ENCODE peak calls at places on chromosomes 3 and 15, in nine cellular contexts. S is prostate gland, G is left ventricle myocardium inferior, N is IMR-90, M is ascending aorta, I is fibroblast of mammary gland, K is HL-60, D is cardiac muscle cell, U is uterus. Q is an unnamed sample.

GRCh38 chr3:164196477-164196876 is 881.8 kb downstream of the SI start:
- DNase-seq in S (no peak), G (no peak), N (no peak), M (no peak), I (no peak), K (no peak), D (no peak), U (no peak), Q (no peak)

GRCh38 chr3:139534992-139535879 is 4.3 kb downstream of the RBP1 start:
- DNase-seq in S (no peak), G (peak), N (peak), M (no peak), I (peak), K (no peak), D (peak), U (peak), Q (peak)

GRCh38 chr15:35533130-35534110 is 12.5 kb downstream of the DPH6 start:
- DNase-seq in S (no peak), G (no peak), N (peak), M (no peak), I (peak), K (no peak), D (no peak), U (no peak), Q (no peak)

GRCh38 chr3:103341078-103341477 is 906.3 kb downstream of the ZPLD1 start:
- DNase-seq in S (no peak), G (no peak), N (no peak), M (no peak), I (no peak), K (no peak), D (no peak), U (no peak), Q (no peak)

GRCh38 chr3:125139386-125139785 is 73.2 kb downstream of the SLC12A8 start:
- DNase-seq in S (no peak), G (no peak), N (no peak), M (no peak), I (no peak), K (no peak), D (no peak), U (no peak), Q (no peak)

GRCh38 chr3:43106293-43106628 is 382 bp upstream of the POMGNT2 start:
- DNase-seq in S (no peak), G (no peak), N (no peak), M (no peak), I (no peak), K (no peak), D (no peak), U (no peak), Q (no peak)

GRCh38 chr3:77563012-77563411 is 523.1 kb downstream of the ROBO2 start:
- DNase-seq in S (no peak), G (no peak), N (no peak), M (no peak), I (no peak), K (no peak), D (no peak), U (no peak), Q (no peak)

GRCh38 chr15:66774001-66774814 is 72.2 kb downstream of the SMAD6 start:
- DNase-seq in S (peak), G (peak), N (peak), M (peak), I (peak), K (peak), D (peak), U (peak), Q (peak)

GRCh38 chr3:94024385-94024784 is 4.0 kb downstream of the STX19 start:
- DNase-seq in S (no peak), G (no peak), N (peak), M (no peak), I (peak), K (no peak), D (no peak), U (no peak), Q (peak)

GRCh38 chr3:64150527-64151238 is 74.6 kb downstream of the PRICKLE2 start:
- DNase-seq in S (peak), G (peak), N (peak), M (peak), I (peak), K (no peak), D (peak), U (peak), Q (peak)

GRCh38 chr15:80173022-80173759 is 20.4 kb downstream of the FAH start:
- DNase-seq in S (peak), G (peak), N (peak), M (peak), I (peak), K (peak), D (peak), U (peak), Q (peak)

GRCh38 chr15:85607842-85608241 is 186.9 kb downstream of the KLHL25 start:
- DNase-seq in S (no peak), G (no peak), N (peak), M (no peak), I (peak), K (no peak), D (peak), U (peak), Q (peak)

GRCh38 chr15:41949400-41950126 is 22.8 kb downstream of the EHD4 start:
- DNase-seq in S (no peak), G (no peak), N (no peak), M (no peak), I (no peak), K (no peak), D (peak), U (no peak), Q (no peak)

GRCh38 chr3:57097536-57097935 is 37.1 kb downstream of the SPATA12 start:
- DNase-seq in S (no peak), G (no peak), N (no peak), M (no peak), I (no peak), K (no peak), D (no peak), U (no peak), Q (no peak)

GRCh38 chr3:197027151-197027895 is 2.3 kb downstream of the MELTF start:
- DNase-seq in S (no peak), G (no peak), N (peak), M (no peak), I (peak), K (no peak), D (peak), U (no peak), Q (no peak)

GRCh38 chr3:99250821-99251355 is 349.4 kb upstream of the DCBLD2 start:
- DNase-seq in S (no peak), G (no peak), N (no peak), M (no peak), I (peak), K (no peak), D (peak), U (no peak), Q (peak)

GRCh38 chr3:74845086-74845485 is 230.6 kb upstream of the CNTN3 start:
- DNase-seq in S (no peak), G (no peak), N (no peak), M (no peak), I (no peak), K (no peak), D (no peak), U (no peak), Q (no peak)

GRCh38 chr3:71885001-71885400 is 100.1 kb upstream of the PROK2 start:
- DNase-seq in S (no peak), G (no peak), N (no peak), M (no peak), I (no peak), K (no peak), D (peak), U (no peak), Q (no peak)

GRCh38 chr3:188111002-188111584 is 42.9 kb upstream of the LPP start:
- DNase-seq in S (no peak), G (no peak), N (no peak), M (no peak), I (no peak), K (no peak), D (peak), U (no peak), Q (peak)

GRCh38 chr3:171365489-171365888 is 94.7 kb downstream of the TNIK start:
- DNase-seq in S (no peak), G (no peak), N (no peak), M (no peak), I (no peak), K (no peak), D (no peak), U (no peak), Q (no peak)

GRCh38 chr3:135456182-135456790 is 509.2 kb upstream of the PPP2R3A start:
- DNase-seq in S (no peak), G (no peak), N (no peak), M (no peak), I (no peak), K (no peak), D (no peak), U (no peak), Q (no peak)

GRCh38 chr15:75727851-75728715 is 15.4 kb upstream of the CSPG4 start:
- DNase-seq in S (peak), G (peak), N (no peak), M (no peak), I (peak), K (peak), D (peak), U (peak), Q (peak)

GRCh38 chr3:48428088-48428862 is 1.6 kb downstream of the PLXNB1 start:
- DNase-seq in S (no peak), G (no peak), N (no peak), M (no peak), I (no peak), K (no peak), D (no peak), U (no peak), Q (no peak)

GRCh38 chr3:109275702-109276293 is 40.5 kb downstream of the DPPA2 start:
- DNase-seq in S (no peak), G (no peak), N (peak), M (no peak), I (peak), K (peak), D (peak), U (no peak), Q (peak)
- TF ChIP-seq CTCF in S (no peak), G (peak), N (peak), M (peak), I (peak), K (peak), D (peak), U (peak), Q (peak)

GRCh38 chr3:119579366-119580147 is at the start of gene ADPRH:
- DNase-seq in S (peak), G (peak), N (peak), M (no peak), I (peak), K (peak), D (peak), U (peak), Q (peak)
- H3K4me3 ChIP-seq in S (peak), G (peak), N (peak), M (peak), I (peak), K (peak), D (peak), U (peak), Q (peak)

DNA sequence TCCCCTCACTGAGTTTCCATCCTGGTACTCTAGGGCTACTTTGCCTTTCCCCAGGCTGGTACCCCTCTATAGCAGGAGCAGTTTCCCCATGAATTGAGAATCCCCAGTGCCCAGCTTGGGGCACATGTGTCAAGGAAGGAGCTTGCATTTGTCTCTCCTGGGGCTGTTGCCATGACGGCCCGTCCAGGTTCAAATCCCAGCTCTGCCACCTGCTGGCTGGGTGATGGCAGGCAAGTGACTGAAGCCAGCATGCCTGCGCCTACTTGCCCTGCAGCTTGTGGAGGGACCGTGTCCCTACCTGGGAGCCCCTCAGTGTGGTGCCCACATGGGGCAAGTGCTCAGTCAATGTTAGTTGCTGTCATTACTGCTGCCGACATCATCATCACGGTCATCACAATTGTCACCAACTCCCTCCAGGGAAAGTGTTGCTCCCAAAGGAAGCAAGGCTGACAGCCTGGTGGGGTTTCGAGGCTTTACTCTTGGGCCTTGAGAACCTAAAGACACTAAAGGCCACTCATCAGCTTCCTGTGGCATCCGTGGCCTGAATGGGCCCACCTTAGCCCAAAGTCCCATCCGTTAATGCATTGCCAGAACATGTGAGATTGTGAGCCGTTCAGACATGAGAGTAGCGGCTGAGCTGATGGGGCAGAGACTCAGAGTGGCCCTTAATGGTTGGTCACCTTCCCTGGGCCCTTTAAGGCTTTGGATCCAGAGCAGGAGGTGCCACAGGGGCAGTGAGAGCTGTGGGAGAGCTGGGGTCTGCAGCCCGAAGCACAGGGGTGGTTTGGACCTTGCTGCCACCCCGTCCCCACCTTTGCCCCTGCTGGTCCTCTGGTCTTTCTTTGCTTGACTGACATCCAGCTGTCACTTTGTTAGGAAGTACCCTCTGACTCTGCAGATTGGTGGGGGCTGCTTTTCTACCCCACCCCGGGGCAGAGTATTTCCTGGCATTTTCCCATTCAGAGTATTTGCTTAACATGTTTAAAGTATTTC is 144.4 kb downstream of the DNAJB8 start:
- DNase-seq in S (no peak), G (peak), N (peak), M (no peak), I (peak), K (peak), D (peak), U (no peak), Q (peak)
- TF ChIP-seq CTCF in S (peak), G (peak), N (peak), M (peak), I (peak), K (peak), D (peak), U (no peak), Q (peak)

GRCh38 chr15:56869573-56869972 is 48.9 kb upstream of the TCF12 start:
- DNase-seq in S (no peak), G (peak), N (no peak), M (no peak), I (peak), K (peak), D (peak), U (peak), Q (peak)

GRCh38 chr15:56871180-56871579 is 47.3 kb upstream of the TCF12 start:
- DNase-seq in S (no peak), G (no peak), N (peak), M (no peak), I (peak), K (no peak), D (peak), U (no peak), Q (peak)

GRCh38 chr15:56868251-56868650 is 50.2 kb upstream of the TCF12 start:
- DNase-seq in S (no peak), G (no peak), N (no peak), M (no peak), I (no peak), K (no peak), D (no peak), U (no peak), Q (no peak)

GRCh38 chr15:56866798-56867197 is 51.6 kb upstream of the TCF12 start:
- DNase-seq in S (no peak), G (no peak), N (peak), M (no peak), I (no peak), K (no peak), D (no peak), U (no peak), Q (no peak)

DNA sequence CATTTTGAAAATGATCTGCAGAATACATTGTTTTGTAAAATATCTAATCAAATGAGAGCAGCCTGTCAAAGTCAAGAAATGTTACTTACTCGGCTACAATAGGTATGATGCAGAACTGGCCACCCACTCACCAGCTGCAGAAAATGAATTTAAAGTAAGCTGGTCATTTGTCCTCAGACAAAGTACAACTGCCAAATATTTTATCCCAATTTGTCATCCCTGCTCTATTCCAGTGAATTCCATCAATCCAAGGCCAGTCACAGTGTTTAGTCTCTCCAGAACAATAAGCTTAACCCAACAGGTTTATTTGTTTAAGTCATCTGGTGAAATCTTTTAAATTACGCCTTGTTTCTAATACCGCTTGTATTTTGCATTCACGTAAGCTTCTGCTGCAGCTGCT is 46.6 kb upstream of the TCF12 start:
- DNase-seq in S (no peak), G (no peak), N (peak), M (no peak), I (peak), K (no peak), D (no peak), U (no peak), Q (no peak)
- H3K4me3 ChIP-seq in S (no peak), G (no peak), N (no peak), M (no peak), I (no peak), K (no peak), D (no peak), U (no peak), Q (no peak)

GRCh38 chr15:29622637-29623036 is 199.6 kb downstream of the TJP1 start:
- DNase-seq in S (no peak), G (no peak), N (no peak), M (no peak), I (no peak), K (no peak), D (no peak), U (no peak), Q (no peak)

GRCh38 chr15:29618586-29618985 is 203.7 kb downstream of the TJP1 start:
- DNase-seq in S (no peak), G (no peak), N (no peak), M (no peak), I (no peak), K (no peak), D (no peak), U (no peak), Q (no peak)

GRCh38 chr15:29621626-29622025 is 200.6 kb downstream of the TJP1 start:
- DNase-seq in S (no peak), G (no peak), N (no peak), M (no peak), I (no peak), K (no peak), D (peak), U (no peak), Q (peak)

GRCh38 chr15:29623240-29623639 is 199.0 kb downstream of the TJP1 start:
- DNase-seq in S (no peak), G (no peak), N (no peak), M (no peak), I (no peak), K (no peak), D (no peak), U (no peak), Q (no peak)
- TF ChIP-seq CTCF in S (no peak), G (no peak), N (no peak), M (no peak), I (no peak), K (no peak), D (no peak), U (no peak), Q (no peak)

GRCh38 chr3:159850481-159850880 is 138.2 kb upstream of the IL12A start:
- DNase-seq in S (no peak), G (no peak), N (no peak), M (no peak), I (no peak), K (peak), D (no peak), U (no peak), Q (no peak)

GRCh38 chr3:159854500-159855124 is 134.0 kb upstream of the IL12A start:
- DNase-seq in S (no peak), G (no peak), N (peak), M (no peak), I (peak), K (no peak), D (peak), U (no peak), Q (peak)

GRCh38 chr3:159852256-159852655 is 136.4 kb upstream of the IL12A start:
- DNase-seq in S (no peak), G (no peak), N (no peak), M (no peak), I (no peak), K (no peak), D (no peak), U (no peak), Q (no peak)

GRCh38 chr3:159853506-159853864 is 135.2 kb upstream of the IL12A start:
- DNase-seq in S (no peak), G (no peak), N (no peak), M (no peak), I (no peak), K (no peak), D (no peak), U (no peak), Q (no peak)

GRCh38 chr3:159852821-159853505 is 135.7 kb upstream of the IL12A start:
- DNase-seq in S (no peak), G (peak), N (peak), M (peak), I (peak), K (no peak), D (peak), U (peak), Q (peak)
- H3K4me3 ChIP-seq in S (no peak), G (peak), N (peak), M (peak), I (peak), K (no peak), D (peak), U (no peak), Q (peak)

GRCh38 chr3:62493116-62493801 is 119.9 kb upstream of the FEZF2 start:
- DNase-seq in S (no peak), G (no peak), N (no peak), M (no peak), I (peak), K (no peak), D (no peak), U (no peak), Q (no peak)
- TF ChIP-seq CTCF in S (no peak), G (no peak), N (peak), M (no peak), I (peak), K (peak), D (peak), U (no peak), Q (peak)

DNA sequence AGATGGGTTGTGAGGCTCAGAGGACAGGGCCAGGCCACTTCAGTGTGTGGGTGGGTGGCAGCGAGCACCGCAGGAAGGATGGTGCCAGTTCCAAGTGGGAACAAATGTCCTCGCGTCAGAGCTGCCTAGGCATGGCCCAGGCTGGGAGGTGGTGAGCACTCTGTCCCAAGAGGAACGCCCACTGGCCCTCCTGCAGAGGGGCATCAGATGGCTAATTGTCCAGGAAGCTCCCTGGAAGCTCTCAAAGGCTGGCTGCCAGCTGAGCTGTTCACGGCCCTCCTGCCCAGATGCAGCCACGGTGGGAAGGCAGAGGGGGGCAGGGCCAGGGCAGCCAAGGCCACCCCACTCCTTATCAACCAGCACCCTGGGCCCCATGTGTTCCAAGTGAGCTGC is 55.2 kb downstream of the IQSEC1 start:
- DNase-seq in S (no peak), G (no peak), N (no peak), M (no peak), I (peak), K (no peak), D (no peak), U (no peak), Q (no peak)
- H3K4me3 ChIP-seq in S (no peak), G (no peak), N (no peak), M (no peak), I (no peak), K (no peak), D (no peak), U (no peak), Q (no peak)

Q was measured in fibroblast of pulmonary artery.